ENCODE peak calls at places on chromosome X, in eight cellular contexts. P is GM20000; F is ovary; T is CD8-positive, alpha-beta memory T cell; Y is fibroblast of lung; J is endodermal cell; I is stomach; X is stimulated activated naive B cell treated with anti-CD40 and anti-IgM and Interleukin-4, amounts not matched to agents 10 μg/mL and 1 μg/mL and 100 μg/mL, for 72 hours. L is an unnamed sample.

GRCh38 chrX:153342762-153343558 is 9.0 kb downstream of the ZNF275 start:
- DNase-seq in P (no peak), X (no peak), I (no peak), J (no peak), Y (no peak), T (no peak), F (no peak), L (no peak)

GRCh38 chrX:111098874-111099273 is 2.9 kb downstream of the PAK3 start:
- DNase-seq in F (peak), P (peak), T (peak), Y (peak), X (peak), I (peak), J (peak), L (peak)

GRCh38 chrX:22689290-22689689 is 310.5 kb upstream of the DDX53 start:
- DNase-seq in T (no peak), I (no peak), Y (peak), J (no peak), X (no peak), F (no peak), P (no peak), L (no peak)

GRCh38 chrX:34578237-34578636 is 78.8 kb downstream of the TMEM47 start:
- DNase-seq in Y (peak), J (no peak), T (no peak), X (no peak), P (no peak), I (no peak), F (no peak), L (no peak)

GRCh38 chrX:115413246-115413878 is 123.8 kb downstream of the LUZP4 start:
- DNase-seq in J (no peak), T (no peak), F (no peak), Y (peak), I (no peak), X (no peak), P (no peak), L (no peak)

GRCh38 chrX:15221321-15221720 is 48.6 kb downstream of the ASB9 start:
- DNase-seq in J (no peak), T (no peak), Y (peak), F (no peak), I (no peak), X (no peak), P (no peak), L (no peak)

GRCh38 chrX:989959-990510 is 222.4 kb downstream of the CRLF2 start:
- DNase-seq in F (peak), T (peak), I (peak), P (no peak), Y (peak), X (peak), J (peak), L (peak)

GRCh38 chrX:129842510-129843208 is 1.0 kb downstream of the ZDHHC9 start:
- DNase-seq in Y (peak), X (no peak), T (no peak), I (peak), F (peak), J (peak), P (no peak), L (no peak)

GRCh38 chrX:152907084-152907651 is 9.3 kb downstream of the ZNF185 start:
- DNase-seq in T (no peak), I (no peak), F (no peak), X (no peak), P (no peak), J (peak), Y (peak), L (no peak)

GRCh38 chrX:71492086-71493065 is 40.5 kb upstream of the OGT start:
- DNase-seq in P (peak), I (peak), J (no peak), Y (peak), T (peak), X (peak), F (peak), L (peak)

GRCh38 chrX:66672106-66672505 is 33.2 kb upstream of the EDA2R start:
- DNase-seq in X (no peak), F (no peak), P (no peak), Y (no peak), J (no peak), I (no peak), T (no peak), L (no peak)

L was measured in T-cell.